ENCODE peak calls at places on chromosomes 11 and 22, in four cellular contexts. One of them, this sample, is unnamed.

GRCh38 chr11:1632053-1632714 is 2.6 kb downstream of the KRTAP5-5 start:
- DNase-seq in amniotic stem cell: no peak
- DNase-seq in dorsolateral prefrontal cortex: no peak
- DNase-seq in H4: no peak
- DNase-seq in this sample: no peak

GRCh38 chr22:20305894-20306645 is 13.8 kb downstream of the DGCR6L start:
- DNase-seq in amniotic stem cell: no peak
- DNase-seq in dorsolateral prefrontal cortex: no peak
- DNase-seq in H4: no peak
- DNase-seq in this sample: no peak

GRCh38 chr11:102727890-102728289 is 3.1 kb upstream of the MMP8 start:
- DNase-seq in amniotic stem cell: no peak
- DNase-seq in dorsolateral prefrontal cortex: no peak
- DNase-seq in H4: peak
- DNase-seq in this sample: no peak

GRCh38 chr11:63489879-63490278 is 1.1 kb downstream of the PLAAT5 start:
- DNase-seq in amniotic stem cell: no peak
- DNase-seq in dorsolateral prefrontal cortex: no peak
- DNase-seq in H4: peak
- DNase-seq in this sample: no peak

GRCh38 chr11:73576226-73576625 is 21.7 kb downstream of the FAM168A start:
- DNase-seq in amniotic stem cell: no peak
- DNase-seq in dorsolateral prefrontal cortex: no peak
- DNase-seq in H4: no peak
- DNase-seq in this sample: no peak

GRCh38 chr22:24367841-24368240 is 59.6 kb upstream of the ADORA2A start:
- DNase-seq in amniotic stem cell: no peak
- DNase-seq in dorsolateral prefrontal cortex: no peak
- DNase-seq in H4: no peak
- DNase-seq in this sample: no peak

GRCh38 chr11:57485217-57486007 is 25.1 kb downstream of the RTN4RL2 start:
- DNase-seq in amniotic stem cell: no peak
- DNase-seq in dorsolateral prefrontal cortex: no peak
- DNase-seq in H4: no peak
- DNase-seq in this sample: no peak

GRCh38 chr11:117020873-117021564 is 77.2 kb downstream of the SIK3 start:
- DNase-seq in amniotic stem cell: no peak
- DNase-seq in dorsolateral prefrontal cortex: peak
- DNase-seq in H4: no peak
- DNase-seq in this sample: no peak

GRCh38 chr11:42175203-42175602 is 715.8 kb upstream of the LRRC4C start:
- DNase-seq in amniotic stem cell: no peak
- DNase-seq in dorsolateral prefrontal cortex: no peak
- DNase-seq in H4: peak
- DNase-seq in this sample: no peak

GRCh38 chr11:1543606-1544263 is 28.3 kb downstream of the DUSP8 start:
- DNase-seq in amniotic stem cell: no peak
- DNase-seq in dorsolateral prefrontal cortex: no peak
- DNase-seq in H4: no peak
- DNase-seq in this sample: no peak

GRCh38 chr11:119424775-119425174 is 1.8 kb upstream of the THY1 start:
- DNase-seq in amniotic stem cell: no peak
- DNase-seq in dorsolateral prefrontal cortex: no peak
- DNase-seq in H4: no peak
- DNase-seq in this sample: no peak

GRCh38 chr11:111586305-111586915 is 15.8 kb upstream of the SIK2 start:
- DNase-seq in amniotic stem cell: no peak
- DNase-seq in dorsolateral prefrontal cortex: no peak
- DNase-seq in H4: peak
- DNase-seq in this sample: peak

GRCh38 chr11:44627911-44628729 is 62.7 kb downstream of the CD82 start:
- DNase-seq in amniotic stem cell: no peak
- DNase-seq in dorsolateral prefrontal cortex: peak
- DNase-seq in H4: peak
- DNase-seq in this sample: peak

GRCh38 chr11:10295056-10295901 is 1.3 kb upstream of the SBF2 start:
- DNase-seq in amniotic stem cell: no peak
- DNase-seq in dorsolateral prefrontal cortex: no peak
- DNase-seq in H4: no peak
- DNase-seq in this sample: no peak

GRCh38 chr22:25406510-25407210 is 157.8 kb upstream of the GRK3 start:
- DNase-seq in amniotic stem cell: no peak
- DNase-seq in dorsolateral prefrontal cortex: no peak
- DNase-seq in H4: no peak
- DNase-seq in this sample: no peak

GRCh38 chr11:36376315-36376887 is 80.3 kb downstream of the PRR5L start:
- DNase-seq in amniotic stem cell: peak
- DNase-seq in dorsolateral prefrontal cortex: no peak
- DNase-seq in H4: peak
- DNase-seq in this sample: peak

GRCh38 chr11:33553486-33553885 is 147.1 kb downstream of the C11orf91 start:
- DNase-seq in amniotic stem cell: no peak
- DNase-seq in dorsolateral prefrontal cortex: no peak
- DNase-seq in H4: no peak
- DNase-seq in this sample: no peak

GRCh38 chr11:8296872-8297271 is 33.2 kb upstream of the LMO1 start:
- DNase-seq in amniotic stem cell: no peak
- DNase-seq in dorsolateral prefrontal cortex: no peak
- DNase-seq in H4: no peak
- DNase-seq in this sample: no peak

GRCh38 chr22:22955866-22956535 is 68.4 kb downstream of the IGLL5 start:
- DNase-seq in amniotic stem cell: no peak
- DNase-seq in dorsolateral prefrontal cortex: peak
- DNase-seq in H4: peak
- DNase-seq in this sample: peak

GRCh38 chr11:20417771-20418170 is 30.3 kb downstream of the PRMT3 start:
- DNase-seq in amniotic stem cell: no peak
- DNase-seq in dorsolateral prefrontal cortex: no peak
- DNase-seq in H4: no peak
- DNase-seq in this sample: no peak

This sample was measured in head of caudate nucleus.